ENCODE peak calls at places on chromosome 7, in four cellular contexts. One of them, this sample, is unnamed.

GRCh38 chr7:55469271-55469681 is 103.0 kb downstream of the VOPP1 start:
- ATAC-seq in lower lobe of right lung: no peak
- ATAC-seq in left lung: no peak
- ATAC-seq in foreskin keratinocyte: no peak
- ATAC-seq in this sample: no peak

GRCh38 chr7:129925416-129926002 is 27.3 kb downstream of the UBE2H start:
- ATAC-seq in lower lobe of right lung: peak
- ATAC-seq in foreskin keratinocyte: no peak
- ATAC-seq in left lung: peak
- ATAC-seq in this sample: peak

GRCh38 chr7:54546081-54546985 is 4.2 kb downstream of the VSTM2A start:
- ATAC-seq in lower lobe of right lung: peak
- ATAC-seq in foreskin keratinocyte: peak
- ATAC-seq in left lung: peak
- ATAC-seq in this sample: peak

GRCh38 chr7:23539494-23539907 is 7.7 kb upstream of the TRA2A start:
- ATAC-seq in foreskin keratinocyte: no peak
- ATAC-seq in lower lobe of right lung: no peak
- ATAC-seq in left lung: no peak
- ATAC-seq in this sample: no peak

GRCh38 chr7:126450269-126450671 is 802.5 kb downstream of the GRM8 start:
- ATAC-seq in foreskin keratinocyte: no peak
- ATAC-seq in left lung: no peak
- ATAC-seq in lower lobe of right lung: no peak
- ATAC-seq in this sample: no peak

GRCh38 chr7:64945776-64946175 is 42.7 kb downstream of the ZNF273 start:
- ATAC-seq in lower lobe of right lung: no peak
- ATAC-seq in left lung: no peak
- ATAC-seq in foreskin keratinocyte: no peak
- ATAC-seq in this sample: no peak

GRCh38 chr7:103121641-103122040 is 27.3 kb downstream of the NAPEPLD start:
- ATAC-seq in left lung: no peak
- ATAC-seq in lower lobe of right lung: no peak
- ATAC-seq in foreskin keratinocyte: no peak
- ATAC-seq in this sample: no peak

GRCh38 chr7:27030393-27031001 is 65.3 kb downstream of the HOXA1 start:
- ATAC-seq in left lung: no peak
- ATAC-seq in foreskin keratinocyte: peak
- ATAC-seq in lower lobe of right lung: no peak
- ATAC-seq in this sample: no peak

GRCh38 chr7:1886361-1887064 is 216.4 kb downstream of the ELFN1 start:
- ATAC-seq in foreskin keratinocyte: peak
- ATAC-seq in lower lobe of right lung: no peak
- ATAC-seq in left lung: no peak
- ATAC-seq in this sample: no peak

GRCh38 chr7:99791667-99792356 is 7.8 kb upstream of the CYP3A4 start:
- ATAC-seq in lower lobe of right lung: no peak
- ATAC-seq in left lung: no peak
- ATAC-seq in foreskin keratinocyte: no peak
- ATAC-seq in this sample: no peak

GRCh38 chr7:70456729-70457128 is 675.2 kb upstream of the GALNT17 start:
- ATAC-seq in foreskin keratinocyte: no peak
- ATAC-seq in lower lobe of right lung: no peak
- ATAC-seq in left lung: no peak
- ATAC-seq in this sample: no peak

GRCh38 chr7:27237735-27238334 is 4.8 kb upstream of the EVX1 start:
- ATAC-seq in foreskin keratinocyte: peak
- ATAC-seq in left lung: no peak
- ATAC-seq in lower lobe of right lung: no peak
- ATAC-seq in this sample: no peak

GRCh38 chr7:30148426-30148825 is 13.6 kb downstream of the MTURN start:
- ATAC-seq in foreskin keratinocyte: no peak
- ATAC-seq in lower lobe of right lung: no peak
- ATAC-seq in left lung: no peak
- ATAC-seq in this sample: no peak